ENCODE peak calls at places on chromosomes 3 and 15, in ten cellular contexts. T, K, F, H, P, W, N, Y, G and B are unnamed samples.

GRCh38 chr3:11604139-11604895 is 39.4 kb downstream of the VGLL4 start:
- DNase-seq in H (no peak), P (no peak), W (peak; percentile 92), G (no peak), K (peak; percentile 80), Y (no peak), F (no peak), N (peak; percentile 30), T (no peak), B (no peak)

GRCh38 chr15:70195808-70196304 is 98.1 kb upstream of the TLE3 start:
- DNase-seq in T (no peak), G (peak; percentile 76), K (peak; percentile 95), W (peak; percentile 89), F (no peak), H (no peak), Y (no peak), N (peak; percentile 77), P (no peak), B (no peak)

GRCh38 chr3:182795383-182795782 is 2.1 kb downstream of the ATP11B start:
- DNase-seq in N (peak; percentile 73), P (no peak), T (peak; percentile 54), K (no peak), G (no peak), Y (no peak), H (no peak), W (no peak), F (no peak), B (no peak)

GRCh38 chr3:17307482-17307881 is 422.7 kb downstream of the PLCL2 start:
- DNase-seq in G (no peak), P (no peak), N (peak; percentile 29), K (peak; percentile 8), Y (no peak), F (no peak), W (no peak), T (no peak), H (no peak), B (no peak)

GRCh38 chr15:50415752-50416404 is 8.3 kb upstream of the USP8 start:
- DNase-seq in P (no peak), F (no peak), G (no peak), N (peak; percentile 11), H (no peak), K (peak; percentile 22), Y (no peak), W (peak; percentile 29), T (no peak), B (no peak)

GRCh38 chr3:71542548-71543370 is 40.8 kb downstream of the FOXP1 start:
- DNase-seq in K (peak; percentile 89), F (peak; percentile 89), H (peak; percentile 92), P (peak; percentile 79), N (peak; percentile 18), Y (no peak), W (peak; percentile 96), G (peak; percentile 89), T (no peak), B (no peak)

GRCh38 chr3:27568393-27568792 is 84.2 kb upstream of the SLC4A7 start:
- DNase-seq in N (peak; percentile 84), Y (no peak), P (peak; percentile 76), F (no peak), G (no peak), W (peak; percentile 80), H (no peak), T (no peak), K (peak; percentile 74), B (no peak)

GRCh38 chr3:13633176-13633575 is 84.3 kb downstream of the FBLN2 start:
- DNase-seq in Y (no peak), H (no peak), F (no peak), W (no peak), K (no peak), P (no peak), N (no peak), T (no peak), G (peak; percentile 36), B (no peak)

GRCh38 chr3:193782280-193782654 is 189.3 kb downstream of the OPA1 start:
- DNase-seq in Y (peak; percentile 53), T (no peak), F (no peak), P (no peak), N (peak; percentile 87), G (no peak), H (peak; percentile 69), K (peak; percentile 7), W (no peak), B (peak; percentile 66)

GRCh38 chr3:14561051-14561634 is 21.0 kb upstream of the GRIP2 start:
- DNase-seq in G (no peak), H (no peak), F (no peak), T (no peak), N (peak; percentile 13), Y (no peak), P (no peak), W (peak; percentile 37), K (no peak), B (no peak)

GRCh38 chr3:25787689-25788088 is 2.2 kb upstream of the OXSM start:
- DNase-seq in H (no peak), T (no peak), W (no peak), P (no peak), N (no peak), Y (no peak), K (no peak), G (no peak), F (no peak), B (no peak)

GRCh38 chr15:57158589-57158988 is 217.7 kb upstream of the CGNL1 start:
- DNase-seq in N (peak; percentile 73), P (no peak), W (peak; percentile 60), H (no peak), K (no peak), G (no peak), Y (no peak), F (peak; percentile 78), T (no peak), B (no peak)

GRCh38 chr3:40237892-40238571 is 71.5 kb upstream of the EIF1B start:
- DNase-seq in T (no peak), F (no peak), H (peak; percentile 42), G (no peak), P (no peak), N (no peak), W (peak; percentile 27), K (peak; percentile 22), Y (peak; percentile 78), B (peak; percentile 2)
- TF ChIP-seq CTCF in T (no peak), F (no peak), H (peak; percentile 37), G (no peak), P (no peak), N (no peak), W (peak; percentile 53), K (peak; percentile 33), Y (peak; percentile 54), B (peak; percentile 49)

GRCh38 chr3:107508331-107508730 is 14.4 kb upstream of the BBX start:
- DNase-seq in G (no peak), K (no peak), Y (no peak), H (no peak), P (no peak), N (no peak), F (no peak), T (no peak), W (no peak), B (no peak)

GRCh38 chr3:107506458-107506857 is 16.3 kb upstream of the BBX start:
- DNase-seq in N (peak; percentile 59), K (no peak), W (no peak), P (no peak), G (no peak), Y (no peak), H (no peak), T (no peak), F (no peak), B (no peak)

GRCh38 chr3:107514453-107514852 is 8.3 kb upstream of the BBX start:
- DNase-seq in W (no peak), T (no peak), Y (no peak), F (no peak), H (no peak), P (no peak), G (no peak), K (no peak), N (no peak), B (no peak)

GRCh38 chr3:107516475-107516874 is 6.3 kb upstream of the BBX start:
- DNase-seq in P (no peak), F (no peak), H (no peak), T (no peak), W (no peak), N (no peak), K (no peak), G (no peak), Y (no peak), B (no peak)

DNA sequence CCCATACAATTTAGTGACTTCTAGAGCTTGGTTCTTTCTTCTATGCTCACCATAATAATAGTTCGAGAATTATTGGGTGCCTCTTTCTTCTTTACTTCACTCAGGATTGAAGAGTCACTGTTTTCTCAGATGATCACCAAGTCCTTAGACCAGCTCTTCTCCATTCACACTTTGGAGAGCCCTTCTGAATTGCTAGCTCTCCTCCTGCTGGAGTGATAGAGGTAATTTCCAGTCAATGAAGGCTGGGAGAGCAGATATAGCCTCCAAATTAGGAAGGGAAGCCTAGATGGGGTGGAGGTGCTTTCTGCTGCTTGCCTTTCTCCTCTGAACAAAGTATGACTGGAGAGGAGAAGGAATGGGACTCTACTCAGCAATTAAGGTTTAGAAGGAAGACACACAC is 10.7 kb upstream of the BBX start:
- DNase-seq in G (no peak), N (no peak), W (no peak), F (no peak), H (no peak), Y (no peak), P (no peak), T (no peak), K (no peak), B (no peak)
- TF ChIP-seq CTCF in G (no peak), N (no peak), W (no peak), F (no peak), H (peak; percentile 8), Y (peak; percentile 16), P (no peak), T (no peak), K (peak; percentile 3), B (peak; percentile 21)

GRCh38 chr3:67109651-67110204 is 111.6 kb downstream of the KBTBD8 start:
- DNase-seq in N (peak; percentile 72), Y (peak; percentile 52), G (no peak), P (no peak), T (no peak), K (peak; percentile 79), F (peak; percentile 69), H (peak; percentile 59), W (peak; percentile 84), B (peak; percentile 41)
- TF ChIP-seq CTCF in N (peak; percentile 61), Y (peak; percentile 75), G (peak; percentile 32), P (no peak), T (peak; percentile 50), K (peak; percentile 72), F (peak; percentile 56), H (peak; percentile 70), W (peak; percentile 82), B (peak; percentile 75)

GRCh38 chr3:148087601-148088371 is 609.9 kb upstream of the AGTR1 start:
- DNase-seq in T (no peak), P (no peak), Y (no peak), N (no peak), F (no peak), G (no peak), K (no peak), W (no peak), H (no peak), B (no peak)
- TF ChIP-seq CTCF in T (no peak), P (no peak), Y (no peak), N (no peak), F (no peak), G (no peak), K (no peak), W (no peak), H (no peak), B (no peak)

DNA sequence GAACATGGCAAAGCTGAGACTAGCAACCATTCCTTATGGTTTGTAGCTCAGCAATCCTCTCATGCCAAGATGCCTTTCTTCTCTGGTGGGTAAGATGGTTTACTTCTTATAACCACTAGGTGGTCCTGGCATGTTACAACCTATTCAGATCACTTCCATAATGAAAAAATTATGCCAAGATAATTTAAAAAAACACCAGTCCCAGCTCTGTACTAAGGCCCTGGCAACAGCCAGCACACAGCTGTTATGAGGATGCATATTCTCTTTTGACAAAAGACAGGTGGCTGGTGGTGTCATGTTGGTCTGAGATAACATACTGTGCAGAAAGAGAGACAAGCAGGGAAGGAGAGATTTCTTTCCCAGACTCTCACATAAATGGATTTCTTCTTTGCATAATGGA is 65.7 kb upstream of the FRMD4B start:
- DNase-seq in G (no peak), K (no peak), P (no peak), Y (no peak), W (no peak), N (no peak), F (peak; percentile 35), T (no peak), H (peak; percentile 14), B (no peak)
- TF ChIP-seq CTCF in G (no peak), K (peak; percentile 27), P (no peak), Y (peak; percentile 38), W (peak; percentile 11), N (no peak), F (peak; percentile 36), T (no peak), H (peak; percentile 22), B (peak; percentile 24)